ENCODE peak calls at places on chromosomes 2 and 18, in four cellular contexts. One of them, this sample, is unnamed.
A peak's percentile ranks its signal among the peaks of the same experiment; 100 is the strongest.

GRCh38 chr2:96907405-96908041 is 37.6 kb upstream of the SEMA4C start:
- DNase-seq in IMR-90: peak; percentile 24
- DNase-seq in H9: peak; percentile 81
- DNase-seq in mesendoderm: peak; percentile 91
- DNase-seq in this sample: peak; percentile 72

GRCh38 chr18:78984941-78985784 is 5.5 kb downstream of the SALL3 start:
- DNase-seq in IMR-90: no peak
- DNase-seq in H9: peak; percentile 81
- DNase-seq in mesendoderm: peak; percentile 98
- DNase-seq in this sample: peak; percentile 51

GRCh38 chr18:13265901-13266207 is 47.3 kb downstream of the LDLRAD4 start:
- DNase-seq in IMR-90: no peak
- DNase-seq in H9: no peak
- DNase-seq in mesendoderm: no peak
- DNase-seq in this sample: no peak

GRCh38 chr18:7664024-7664312 is 96.9 kb downstream of the PTPRM start:
- DNase-seq in IMR-90: no peak
- DNase-seq in H9: no peak
- DNase-seq in mesendoderm: no peak
- DNase-seq in this sample: no peak

GRCh38 chr2:98604547-98604946 is 3.8 kb downstream of the COA5 start:
- DNase-seq in IMR-90: no peak
- DNase-seq in H9: no peak
- DNase-seq in mesendoderm: no peak
- DNase-seq in this sample: no peak

GRCh38 chr2:25303517-25304338 is 38.0 kb downstream of the DNMT3A start:
- DNase-seq in IMR-90: no peak
- DNase-seq in H9: no peak
- DNase-seq in mesendoderm: peak; percentile 26
- DNase-seq in this sample: no peak

GRCh38 chr18:43278401-43278800 is 1.1 kb upstream of the SYT4 start:
- DNase-seq in IMR-90: no peak
- DNase-seq in H9: no peak
- DNase-seq in mesendoderm: no peak
- DNase-seq in this sample: no peak

GRCh38 chr2:160415991-160416390 is 77.6 kb downstream of the RBMS1 start:
- DNase-seq in IMR-90: peak; percentile 86
- DNase-seq in H9: no peak
- DNase-seq in mesendoderm: no peak
- DNase-seq in this sample: no peak

GRCh38 chr2:121052507-121052906 is 232.5 kb downstream of the TFCP2L1 start:
- DNase-seq in IMR-90: no peak
- DNase-seq in H9: no peak
- DNase-seq in mesendoderm: no peak
- DNase-seq in this sample: no peak

GRCh38 chr18:79480171-79480981 is 84.6 kb downstream of the NFATC1 start:
- DNase-seq in IMR-90: no peak
- DNase-seq in H9: no peak
- DNase-seq in mesendoderm: no peak
- DNase-seq in this sample: no peak

GRCh38 chr2:202824901-202825300 is 46.7 kb downstream of the ICA1L start:
- DNase-seq in IMR-90: peak; percentile 38
- DNase-seq in H9: no peak
- DNase-seq in mesendoderm: no peak
- DNase-seq in this sample: no peak

GRCh38 chr18:48742304-48742703 is 203.5 kb downstream of the CTIF start:
- DNase-seq in IMR-90: no peak
- DNase-seq in H9: no peak
- DNase-seq in mesendoderm: no peak
- DNase-seq in this sample: no peak

GRCh38 chr2:4937550-4937949 is 754.6 kb upstream of the SOX11 start:
- DNase-seq in IMR-90: no peak
- DNase-seq in H9: no peak
- DNase-seq in mesendoderm: peak; percentile 40
- DNase-seq in this sample: no peak

GRCh38 chr2:227033471-227034148 is 130.4 kb downstream of the COL4A4 start:
- DNase-seq in IMR-90: peak; percentile 32
- DNase-seq in H9: peak; percentile 89
- DNase-seq in mesendoderm: peak; percentile 80
- DNase-seq in this sample: peak; percentile 66

GRCh38 chr2:229955663-229956062 is 33.4 kb downstream of the FBXO36 start:
- DNase-seq in IMR-90: no peak
- DNase-seq in H9: no peak
- DNase-seq in mesendoderm: no peak
- DNase-seq in this sample: no peak

GRCh38 chr2:68487773-68488355 is 20.5 kb downstream of the APLF start:
- DNase-seq in IMR-90: peak; percentile 53
- DNase-seq in H9: no peak
- DNase-seq in mesendoderm: no peak
- DNase-seq in this sample: no peak

GRCh38 chr2:203787954-203788353 is 79.6 kb upstream of the CTLA4 start:
- DNase-seq in IMR-90: no peak
- DNase-seq in H9: no peak
- DNase-seq in mesendoderm: no peak
- DNase-seq in this sample: no peak

GRCh38 chr2:85713836-85714235 is 19.7 kb downstream of the GNLY start:
- DNase-seq in IMR-90: no peak
- DNase-seq in H9: peak; percentile 17
- DNase-seq in mesendoderm: no peak
- DNase-seq in this sample: no peak

GRCh38 chr2:112730791-112731190 is 10.0 kb downstream of the NT5DC4 start:
- DNase-seq in IMR-90: no peak
- DNase-seq in H9: no peak
- DNase-seq in mesendoderm: peak; percentile 37
- DNase-seq in this sample: no peak

GRCh38 chr2:233352141-233352842 is 2.0 kb upstream of the DGKD start:
- DNase-seq in IMR-90: no peak
- DNase-seq in H9: no peak
- DNase-seq in mesendoderm: no peak
- DNase-seq in this sample: no peak

GRCh38 chr2:1884933-1885580 is 140.7 kb upstream of the PXDN start:
- DNase-seq in IMR-90: peak; percentile 19
- DNase-seq in H9: no peak
- DNase-seq in mesendoderm: no peak
- DNase-seq in this sample: no peak

GRCh38 chr2:26185304-26185928 is 12.5 kb downstream of the GAREM2 start:
- DNase-seq in IMR-90: no peak
- DNase-seq in H9: no peak
- DNase-seq in mesendoderm: no peak
- DNase-seq in this sample: no peak

GRCh38 chr18:8215741-8216140 is 393.5 kb upstream of the RAB12 start:
- DNase-seq in IMR-90: no peak
- DNase-seq in H9: peak; percentile 32
- DNase-seq in mesendoderm: peak; percentile 67
- DNase-seq in this sample: no peak

GRCh38 chr2:35508601-35509000 is 847.0 kb upstream of the CRIM1 start:
- DNase-seq in IMR-90: no peak
- DNase-seq in H9: no peak
- DNase-seq in mesendoderm: no peak
- DNase-seq in this sample: no peak

GRCh38 chr18:35045121-35045520 is 3.9 kb downstream of the MAPRE2 start:
- DNase-seq in IMR-90: peak; percentile 63
- DNase-seq in H9: no peak
- DNase-seq in mesendoderm: no peak
- DNase-seq in this sample: no peak

GRCh38 chr2:100670232-100670631 is 107.4 kb downstream of the PDCL3 start:
- DNase-seq in IMR-90: no peak
- DNase-seq in H9: no peak
- DNase-seq in mesendoderm: no peak
- DNase-seq in this sample: no peak

GRCh38 chr18:79250236-79250993 is 145.3 kb upstream of the NFATC1 start:
- DNase-seq in IMR-90: no peak
- DNase-seq in H9: no peak
- DNase-seq in mesendoderm: no peak
- DNase-seq in this sample: no peak

GRCh38 chr2:120520929-120521912 is 175.3 kb downstream of the INHBB start:
- DNase-seq in IMR-90: peak; percentile 26
- DNase-seq in H9: peak; percentile 69
- DNase-seq in mesendoderm: peak; percentile 65
- DNase-seq in this sample: peak; percentile 89

GRCh38 chr2:215460682-215461081 is 24.8 kb upstream of the FN1 start:
- DNase-seq in IMR-90: peak; percentile 97
- DNase-seq in H9: no peak
- DNase-seq in mesendoderm: no peak
- DNase-seq in this sample: no peak

GRCh38 chr2:193276988-193277387 is 1082.3 kb upstream of the TMEFF2 start:
- DNase-seq in IMR-90: no peak
- DNase-seq in H9: no peak
- DNase-seq in mesendoderm: no peak
- DNase-seq in this sample: no peak

DNA sequence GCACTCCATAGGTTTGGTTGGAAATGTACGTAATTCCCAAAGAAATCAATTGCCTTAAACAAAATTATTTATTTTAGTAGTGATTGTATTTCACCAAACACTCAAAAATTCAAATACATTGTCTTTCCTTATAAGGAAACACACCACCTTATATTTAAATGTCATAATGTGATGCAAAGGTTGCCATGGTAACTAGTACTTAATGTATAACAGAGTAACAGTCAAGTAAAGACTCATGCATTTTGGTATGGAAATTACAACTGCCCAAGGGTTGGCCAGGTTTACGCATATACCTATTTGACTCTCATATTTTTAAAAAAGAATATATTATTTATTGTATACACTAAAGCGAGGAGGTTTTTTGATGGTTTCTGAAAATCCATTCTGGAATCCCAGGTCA is 231.2 kb downstream of the TCF4 start:
- DNase-seq in IMR-90: no peak
- DNase-seq in H9: no peak
- DNase-seq in mesendoderm: no peak
- DNase-seq in this sample: no peak
- H3K4me2 ChIP-seq in IMR-90: no peak overlapping the region
- H3K4me2 ChIP-seq in H9: no peak overlapping the region
- H3K4me2 ChIP-seq in mesendoderm: no peak overlapping the region
- H3K4me2 ChIP-seq in this sample: no peak overlapping the region

GRCh38 chr2:43298496-43298895 is 72.1 kb upstream of the ZFP36L2 start:
- DNase-seq in IMR-90: no peak
- DNase-seq in H9: no peak
- DNase-seq in mesendoderm: no peak
- DNase-seq in this sample: no peak
- H3K56ac ChIP-seq in IMR-90: no peak overlapping the region
- H3K56ac ChIP-seq in H9: no peak overlapping the region
- H3K56ac ChIP-seq in mesendoderm: no peak overlapping the region
- H3K56ac ChIP-seq in this sample: no peak overlapping the region

DNA sequence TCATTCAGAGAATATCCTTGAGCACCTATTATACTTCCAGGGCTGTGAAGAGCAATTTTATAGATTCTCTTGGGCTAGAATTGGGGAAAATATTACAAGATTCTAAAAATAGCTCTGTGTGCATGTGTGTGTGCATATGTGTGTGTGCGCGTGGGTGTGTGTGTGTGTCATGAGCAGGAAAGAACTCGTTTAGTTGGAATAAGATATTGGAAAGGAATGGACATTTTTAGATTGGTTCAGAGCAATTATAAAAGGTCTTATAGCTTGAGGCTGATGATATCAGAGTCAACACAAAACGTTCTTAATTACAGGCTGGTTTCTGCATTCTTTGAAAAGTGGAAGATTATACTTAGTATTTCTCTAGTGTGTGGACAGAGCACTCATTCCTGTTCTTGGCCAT is 212.0 kb upstream of the COPS8 start:
- DNase-seq in IMR-90: no peak
- DNase-seq in H9: no peak
- DNase-seq in mesendoderm: no peak
- DNase-seq in this sample: no peak
- H3K4me2 ChIP-seq in IMR-90: no peak overlapping the region
- H3K4me2 ChIP-seq in H9: no peak overlapping the region
- H3K4me2 ChIP-seq in mesendoderm: no peak overlapping the region
- H3K4me2 ChIP-seq in this sample: no peak overlapping the region

DNA sequence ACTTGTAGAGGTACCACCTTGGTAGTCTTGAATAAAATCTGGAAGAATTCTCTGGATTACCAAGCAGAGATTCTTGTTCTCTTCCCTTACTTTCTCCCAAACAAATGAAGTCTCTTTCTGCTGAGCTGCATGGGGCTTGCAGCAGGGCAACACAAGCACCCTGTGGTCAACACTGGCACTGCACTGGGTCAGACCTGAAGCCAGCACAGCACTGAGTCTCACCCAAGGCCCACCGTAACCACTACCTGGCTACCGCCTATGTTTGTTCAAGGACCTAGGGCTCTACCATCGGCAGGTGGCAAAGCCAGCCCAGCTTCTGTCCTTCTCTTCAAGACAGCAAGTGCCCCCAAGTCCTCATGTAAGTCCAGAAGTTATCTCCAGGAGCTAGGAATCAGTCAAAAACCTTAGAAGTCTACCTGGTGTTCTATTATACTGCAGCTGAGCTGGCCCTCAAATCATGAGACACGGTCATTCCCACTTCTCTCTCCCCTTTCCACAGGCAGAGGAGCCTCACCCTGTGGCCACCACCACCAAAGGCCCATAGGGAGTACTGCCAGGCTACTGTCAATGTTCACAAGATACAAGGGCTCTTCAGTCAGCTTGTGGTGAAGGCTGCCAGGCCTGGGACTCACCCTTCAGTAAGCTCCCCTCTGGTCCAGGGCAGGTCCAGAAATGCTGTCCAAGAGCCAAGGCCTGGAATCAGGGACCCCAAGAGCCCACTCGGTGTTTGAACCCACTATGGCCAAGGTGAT is 18.4 kb downstream of the VPS54 start:
- DNase-seq in IMR-90: no peak
- DNase-seq in H9: peak; percentile 52
- DNase-seq in mesendoderm: peak; percentile 47
- DNase-seq in this sample: no peak
- H3K56ac ChIP-seq in IMR-90: no peak overlapping the region
- H3K56ac ChIP-seq in H9: no peak overlapping the region
- H3K56ac ChIP-seq in mesendoderm: no peak overlapping the region
- H3K56ac ChIP-seq in this sample: no peak overlapping the region

DNA sequence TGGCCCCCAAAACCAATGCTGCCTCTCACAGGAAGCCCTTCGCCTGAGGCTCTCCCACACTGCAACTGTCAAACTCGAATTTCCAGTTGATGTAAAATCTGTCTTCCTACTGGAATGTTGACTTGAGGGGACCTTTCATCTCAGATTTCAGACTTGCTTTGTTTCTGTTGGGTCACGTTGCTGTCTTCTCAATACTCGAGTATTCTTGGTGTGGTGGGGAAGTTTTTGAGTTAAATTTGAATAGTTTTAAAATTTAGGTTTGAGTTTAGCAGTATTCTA is 50.8 kb downstream of the AGAP1 start:
- DNase-seq in IMR-90: no peak
- DNase-seq in H9: no peak
- DNase-seq in mesendoderm: no peak
- DNase-seq in this sample: no peak
- H3K4me2 ChIP-seq in IMR-90: no peak overlapping the region
- H3K4me2 ChIP-seq in H9: no peak overlapping the region
- H3K4me2 ChIP-seq in mesendoderm: no peak overlapping the region
- H3K4me2 ChIP-seq in this sample: no peak overlapping the region

DNA sequence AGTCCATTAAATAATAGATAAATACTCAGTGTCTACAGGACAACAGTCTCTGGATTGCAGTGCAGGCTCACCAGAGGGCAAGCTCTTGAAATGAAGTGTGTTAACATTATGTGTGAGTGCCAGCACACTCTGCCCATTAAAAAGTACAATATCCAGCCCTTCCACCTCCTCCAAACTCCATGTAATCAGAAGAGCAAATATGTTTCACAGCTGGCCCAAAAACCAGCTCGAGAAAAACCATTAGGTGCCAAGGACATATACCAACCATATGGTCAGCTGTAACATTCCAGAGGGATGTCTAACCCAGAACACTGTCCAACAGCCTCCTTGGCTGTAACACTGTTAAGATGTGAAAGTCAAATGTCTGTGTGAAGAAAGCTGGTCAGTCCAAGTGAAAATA is 112.2 kb downstream of the ZNF385B start:
- DNase-seq in IMR-90: peak; percentile 63
- DNase-seq in H9: no peak
- DNase-seq in mesendoderm: no peak
- DNase-seq in this sample: no peak
- H3K56ac ChIP-seq in IMR-90: no peak overlapping the region
- H3K56ac ChIP-seq in H9: no peak overlapping the region
- H3K56ac ChIP-seq in mesendoderm: no peak overlapping the region
- H3K56ac ChIP-seq in this sample: no peak overlapping the region